ENCODE peak calls at places on chromosomes 1 and 21, in seven cellular contexts. V, I, D, K, B, E and U are unnamed samples.

GRCh38 chr1:232578681-232579195 is 51.2 kb downstream of the SIPA1L2 start:
- DNase-seq in V (no peak), I (no peak), D (peak), K (no peak), B (no peak), E (no peak), U (peak)

GRCh38 chr1:8646996-8647395 is 170.4 kb downstream of the RERE start:
- DNase-seq in V (no peak), I (no peak), D (no peak), K (no peak), B (no peak), E (no peak), U (no peak)

GRCh38 chr1:68623700-68624099 is 126.8 kb upstream of the DEPDC1 start:
- DNase-seq in V (no peak), I (no peak), D (peak), K (no peak), B (no peak), E (no peak), U (peak)

GRCh38 chr1:30648408-30649000 is 74.9 kb downstream of the MATN1 start:
- DNase-seq in V (no peak), I (no peak), D (no peak), K (no peak), B (no peak), E (no peak), U (no peak)

GRCh38 chr1:34907487-34908090 is 21.9 kb downstream of the DLGAP3 start:
- DNase-seq in V (no peak), I (no peak), D (no peak), K (no peak), B (no peak), E (no peak), U (peak)

GRCh38 chr21:26140185-26140584 is 30.4 kb downstream of the APP start:
- DNase-seq in V (peak), I (peak), D (peak), K (peak), B (no peak), E (peak), U (peak)

GRCh38 chr1:59926381-59927243 is at the start of gene CYP2J2:
- DNase-seq in V (peak), I (peak), D (no peak), K (peak), B (no peak), E (no peak), U (peak)

GRCh38 chr1:11806307-11806936 is 431 bp downstream of the CLCN6 start:
- DNase-seq in V (no peak), I (no peak), D (peak), K (no peak), B (no peak), E (no peak), U (peak)

GRCh38 chr1:89697397-89697796 is 64.5 kb downstream of the LRRC8C start:
- DNase-seq in V (no peak), I (no peak), D (no peak), K (no peak), B (no peak), E (peak), U (no peak)

GRCh38 chr21:35026617-35027557 is 22.2 kb downstream of the RUNX1 start:
- DNase-seq in V (no peak), I (peak), D (peak), K (peak), B (no peak), E (no peak), U (peak)

GRCh38 chr1:156892190-156893047 is 1.1 kb upstream of the PEAR1 start:
- DNase-seq in V (peak), I (peak), D (peak), K (peak), B (no peak), E (no peak), U (peak)
- H3K4me3 ChIP-seq in V (peak), I (peak), D (peak), K (peak), B (peak), E (peak), U (peak)

DNA sequence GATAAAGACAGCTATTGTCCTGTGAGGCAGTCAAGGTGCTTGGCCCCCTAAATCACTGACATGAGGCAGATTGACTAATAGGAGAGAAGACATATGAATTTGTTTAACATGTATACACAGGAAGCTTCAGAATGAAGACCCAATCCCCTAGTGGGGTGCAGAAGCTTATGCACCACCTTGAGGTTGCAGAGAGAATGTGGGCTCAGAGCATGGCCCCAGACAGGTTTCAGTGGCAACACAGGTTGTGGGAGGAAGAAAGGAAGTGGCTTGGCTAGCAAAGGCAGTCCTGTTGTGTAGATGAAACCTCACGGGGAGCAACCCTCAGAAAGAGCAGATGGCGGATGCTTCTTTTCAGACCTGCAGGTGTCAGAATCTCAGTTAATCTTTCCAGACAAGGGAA is 37.0 kb upstream of the PARP1 start:
- DNase-seq in V (no peak), I (no peak), D (no peak), K (no peak), B (peak), E (no peak), U (no peak)
- TF ChIP-seq CTCF in V (no peak), I (no peak), D (no peak), K (no peak), B (no peak), E (no peak), U (no peak)

GRCh38 chr1:22808186-22808845 is 97.7 kb downstream of the EPHB2 start:
- DNase-seq in V (no peak), I (no peak), D (peak), K (no peak), B (no peak), E (no peak), U (peak)

GRCh38 chr1:22809783-22810182 is 99.1 kb downstream of the EPHB2 start:
- DNase-seq in V (no peak), I (no peak), D (no peak), K (no peak), B (no peak), E (no peak), U (no peak)

GRCh38 chr1:22810378-22810777 is 99.7 kb downstream of the EPHB2 start:
- DNase-seq in V (no peak), I (no peak), D (no peak), K (no peak), B (no peak), E (no peak), U (no peak)

GRCh38 chr1:22807340-22807739 is 96.7 kb downstream of the EPHB2 start:
- DNase-seq in V (no peak), I (no peak), D (no peak), K (no peak), B (no peak), E (no peak), U (no peak)

GRCh38 chr1:22808846-22809501 is 98.3 kb downstream of the EPHB2 start:
- DNase-seq in V (no peak), I (no peak), D (peak), K (peak), B (no peak), E (peak), U (peak)
- H3K4me3 ChIP-seq in V (no peak), I (no peak), D (no peak), K (no peak), B (no peak), E (no peak), U (no peak)

GRCh38 chr1:2322065-2322571 is 69.2 kb downstream of the MORN1 start:
- DNase-seq in V (no peak), I (no peak), D (peak), K (peak), B (no peak), E (peak), U (peak)
- TF ChIP-seq CTCF in V (no peak), I (no peak), D (peak), K (peak), B (no peak), E (peak), U (no peak)

GRCh38 chr1:24966724-24967346 is 36.8 kb upstream of the RUNX3 start:
- DNase-seq in V (peak), I (peak), D (peak), K (no peak), B (no peak), E (no peak), U (peak)
- H3K4me3 ChIP-seq in V (no peak), I (no peak), D (no peak), K (no peak), B (no peak), E (no peak), U (no peak)

DNA sequence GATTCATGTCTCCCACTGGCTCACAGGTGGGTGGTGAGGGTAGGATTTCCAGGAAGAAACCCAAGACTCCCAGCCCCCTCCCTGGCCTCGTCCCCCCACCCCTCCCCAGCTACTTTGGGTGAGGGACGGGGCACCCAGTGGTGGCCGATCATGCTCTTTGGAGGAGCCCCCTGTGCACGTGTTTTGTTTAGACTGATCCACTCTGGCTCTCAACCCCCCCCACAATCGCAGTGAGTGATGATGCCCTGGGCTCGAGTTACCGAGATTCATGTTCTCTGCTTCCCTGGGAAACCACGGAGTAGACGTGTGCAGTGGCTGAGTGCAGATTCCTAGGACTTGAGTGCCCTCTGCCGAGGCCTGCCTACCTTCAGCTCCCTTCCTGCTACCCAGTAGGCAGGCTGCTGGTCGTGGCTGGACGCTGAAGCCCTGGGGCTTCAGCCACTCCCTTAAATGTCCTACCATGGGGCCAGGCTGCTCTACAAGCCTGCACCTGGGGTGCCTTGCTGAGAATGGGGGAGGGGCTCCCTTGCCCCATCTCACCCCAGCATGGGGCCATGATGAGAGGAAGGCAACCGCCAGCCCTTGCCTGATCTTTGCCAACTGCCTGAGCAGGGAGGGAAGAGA is 3.9 kb upstream of the GRIK3 start:
- DNase-seq in V (peak), I (peak), D (no peak), K (no peak), B (no peak), E (no peak), U (no peak)
- TF ChIP-seq CTCF in V (peak), I (no peak), D (no peak), K (no peak), B (no peak), E (no peak), U (no peak)

DNA sequence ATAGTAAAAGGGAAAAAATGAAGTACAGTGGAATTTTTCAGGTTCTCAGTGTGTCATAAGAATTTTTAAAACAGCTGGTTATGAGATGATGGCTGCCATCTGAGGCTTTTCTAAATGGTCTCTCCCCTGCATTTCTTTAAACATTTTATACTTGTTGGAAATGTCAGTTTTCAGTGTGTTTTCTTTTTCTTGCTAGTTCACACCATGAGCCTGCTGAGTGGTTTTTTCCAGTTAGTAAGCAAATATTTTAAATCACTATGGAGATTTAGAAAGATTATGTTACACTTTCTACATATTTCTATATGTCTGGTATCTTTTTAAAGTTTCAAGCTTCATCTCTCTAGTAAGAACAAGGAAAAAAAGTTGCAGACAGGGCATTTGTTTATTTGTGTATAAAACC is 9.6 kb downstream of the RBM15 start:
- DNase-seq in V (no peak), I (no peak), D (no peak), K (no peak), B (no peak), E (no peak), U (peak)
- H3K4me3 ChIP-seq in V (no peak), I (no peak), D (no peak), K (no peak), B (no peak), E (no peak), U (no peak)

GRCh38 chr1:161367684-161368398 is at the start of gene CFAP126:
- DNase-seq in V (peak), I (peak), D (peak), K (no peak), B (no peak), E (no peak), U (peak)
- TF ChIP-seq CTCF in V (no peak), I (peak), D (peak), K (no peak), B (peak), E (no peak), U (peak)

DNA sequence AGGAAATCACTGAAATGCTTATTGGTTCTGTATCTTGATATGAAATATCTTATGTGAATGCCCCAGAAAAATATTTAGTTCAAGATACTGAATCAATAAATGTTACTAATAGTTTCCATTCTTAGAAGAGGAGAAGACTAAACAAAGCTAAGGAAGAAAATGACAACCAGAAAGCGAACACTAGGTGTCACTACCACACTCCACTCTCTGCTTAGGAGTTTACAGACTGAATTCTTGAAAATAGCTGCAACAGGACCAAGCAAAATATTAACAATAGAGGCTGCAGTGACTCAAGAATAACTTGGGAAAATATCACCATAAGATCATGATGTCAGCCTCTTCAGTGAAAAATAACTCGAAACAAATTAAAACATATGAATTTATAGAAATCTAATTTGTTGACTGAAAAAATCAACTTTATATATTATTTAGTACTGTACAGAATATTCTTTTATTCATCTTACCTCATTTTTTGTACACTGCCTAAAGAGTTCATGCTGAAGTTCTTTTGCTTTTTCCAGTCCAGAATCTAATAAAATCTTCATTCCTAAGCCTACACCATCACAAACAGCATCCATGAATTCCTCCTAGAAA is 61.6 kb downstream of the KIF14 start:
- DNase-seq in V (peak), I (peak), D (peak), K (no peak), B (no peak), E (peak), U (peak)
- H3K4me3 ChIP-seq in V (no peak), I (no peak), D (no peak), K (no peak), B (no peak), E (no peak), U (no peak)

GRCh38 chr1:219067350-219067712 is 106.3 kb upstream of the LYPLAL1 start:
- DNase-seq in V (no peak), I (no peak), D (no peak), K (no peak), B (no peak), E (no peak), U (no peak)
- TF ChIP-seq CTCF in V (no peak), I (peak), D (no peak), K (no peak), B (no peak), E (no peak), U (no peak)